ENCODE peak calls at places on chromosomes 4 and X, in seven cellular contexts. S is H1, V is K562, P is GM12878, K is HepG2, H is HCT116, A is SK-N-SH. Y is an unnamed sample. For H3K4me1, the result is how much of the 10 kb centered on the place peaks cover.

GRCh38 chr4:40003986-40004385 is 26.3 kb upstream of the PDS5A start:
- DNase-seq in S (no peak), V (peak), P (no peak), K (no peak), H (no peak), A (no peak), Y (no peak)

GRCh38 chrX:115561605-115562491 is 874 bp downstream of the PLS3 start:
- DNase-seq in S (peak), V (no peak), P (no peak), K (peak), H (no peak), A (peak), Y (no peak)

GRCh38 chr4:85114526-85114925 is 148.0 kb upstream of the WDFY3 start:
- DNase-seq in S (no peak), V (no peak), P (no peak), K (no peak), H (no peak), A (no peak), Y (no peak)

GRCh38 chr4:176438401-176438800 is 118.6 kb downstream of the SPCS3 start:
- DNase-seq in S (no peak), V (no peak), P (no peak), K (no peak), H (no peak), A (no peak), Y (no peak)

GRCh38 chr4:84456157-84456556 is 42.9 kb downstream of the NKX6-1 start:
- DNase-seq in S (no peak), V (no peak), P (no peak), K (no peak), H (no peak), A (no peak), Y (no peak)

GRCh38 chrX:9466115-9466495 is 1.2 kb downstream of the TBL1X start:
- DNase-seq in S (peak), V (peak), P (no peak), K (no peak), H (no peak), A (peak), Y (no peak)

GRCh38 chrX:72208126-72208525 is 26.6 kb downstream of the PIN4 start:
- DNase-seq in S (no peak), V (no peak), P (no peak), K (no peak), H (no peak), A (no peak), Y (no peak)

GRCh38 chrX:19064175-19064574 is 58.1 kb downstream of the ADGRG2 start:
- DNase-seq in S (no peak), V (no peak), P (no peak), K (no peak), H (no peak), A (no peak), Y (no peak)

GRCh38 chr4:3634281-3635089 is 102.3 kb upstream of the LRPAP1 start:
- DNase-seq in S (no peak), V (no peak), P (no peak), K (no peak), H (no peak), A (no peak), Y (no peak)

GRCh38 chr4:22170353-22170752 is 221.8 kb upstream of the KCNIP4 start:
- DNase-seq in S (no peak), V (no peak), P (no peak), K (no peak), H (no peak), A (no peak), Y (no peak)

GRCh38 chrX:12819231-12819630 is 28.0 kb downstream of the PRPS2 start:
- DNase-seq in S (no peak), V (no peak), P (no peak), K (no peak), H (no peak), A (no peak), Y (no peak)

GRCh38 chr4:15920723-15921591 is 17.6 kb downstream of the FGFBP1 start:
- DNase-seq in S (no peak), V (no peak), P (no peak), K (no peak), H (peak), A (no peak), Y (no peak)

GRCh38 chrX:44514272-44514671 is 28.4 kb downstream of the FUNDC1 start:
- DNase-seq in S (no peak), V (peak), P (no peak), K (no peak), H (no peak), A (no peak), Y (no peak)

GRCh38 chrX:40243699-40244098 is 145.9 kb upstream of the BCOR start:
- DNase-seq in S (no peak), V (no peak), P (no peak), K (no peak), H (no peak), A (peak), Y (no peak)

GRCh38 chr4:24105183-24106039 is 215.6 kb upstream of the PPARGC1A start:
- DNase-seq in S (no peak), V (no peak), P (no peak), K (no peak), H (no peak), A (no peak), Y (no peak)

GRCh38 chr4:26127001-26127400 is 193.8 kb upstream of the RBPJ start:
- DNase-seq in S (no peak), V (no peak), P (no peak), K (no peak), H (no peak), A (no peak), Y (no peak)
- H3K9ac ChIP-seq in S (no peak), V (no peak), P (no peak), K (no peak), H (no peak), A (no peak), Y (no peak)

DNA sequence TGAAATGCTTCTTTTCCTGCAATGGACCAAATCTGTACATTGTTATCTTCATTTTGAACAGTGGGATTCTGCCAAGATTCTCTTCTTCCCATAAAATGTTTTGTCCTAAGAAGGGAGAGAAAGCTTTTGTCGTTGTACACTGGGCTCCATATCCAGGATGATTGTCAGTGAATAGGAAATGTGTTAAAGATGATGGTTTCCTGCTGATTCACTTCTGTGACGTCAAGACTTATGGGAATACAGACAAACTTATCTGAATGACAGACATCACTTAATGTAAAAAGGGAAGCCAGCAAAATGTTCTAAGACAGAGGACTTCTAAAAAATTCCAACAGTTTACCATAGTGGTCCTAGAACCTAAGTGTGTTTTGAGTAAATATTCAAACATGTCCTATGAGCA is 53.7 kb upstream of the HPF1 start:
- DNase-seq in S (no peak), V (no peak), P (no peak), K (no peak), H (no peak), A (no peak), Y (no peak)
- TF ChIP-seq YY1 in S (no peak), V (no peak), P (no peak), K (no peak), H (no peak), A (no peak), Y (no peak)

GRCh38 chr4:174217273-174218126 is 66.0 kb downstream of the FBXO8 start:
- DNase-seq in S (peak), V (no peak), P (no peak), K (no peak), H (no peak), A (peak), Y (no peak)

GRCh38 chr4:174224550-174224949 is 58.9 kb downstream of the FBXO8 start:
- DNase-seq in S (no peak), V (no peak), P (no peak), K (no peak), H (no peak), A (no peak), Y (no peak)

GRCh38 chr4:174225247-174226054 is 58.0 kb downstream of the FBXO8 start:
- DNase-seq in S (no peak), V (peak), P (no peak), K (no peak), H (no peak), A (peak), Y (no peak)

GRCh38 chr4:174218127-174218790 is 65.2 kb downstream of the FBXO8 start:
- DNase-seq in S (peak), V (no peak), P (no peak), K (no peak), H (no peak), A (peak), Y (no peak)

DNA sequence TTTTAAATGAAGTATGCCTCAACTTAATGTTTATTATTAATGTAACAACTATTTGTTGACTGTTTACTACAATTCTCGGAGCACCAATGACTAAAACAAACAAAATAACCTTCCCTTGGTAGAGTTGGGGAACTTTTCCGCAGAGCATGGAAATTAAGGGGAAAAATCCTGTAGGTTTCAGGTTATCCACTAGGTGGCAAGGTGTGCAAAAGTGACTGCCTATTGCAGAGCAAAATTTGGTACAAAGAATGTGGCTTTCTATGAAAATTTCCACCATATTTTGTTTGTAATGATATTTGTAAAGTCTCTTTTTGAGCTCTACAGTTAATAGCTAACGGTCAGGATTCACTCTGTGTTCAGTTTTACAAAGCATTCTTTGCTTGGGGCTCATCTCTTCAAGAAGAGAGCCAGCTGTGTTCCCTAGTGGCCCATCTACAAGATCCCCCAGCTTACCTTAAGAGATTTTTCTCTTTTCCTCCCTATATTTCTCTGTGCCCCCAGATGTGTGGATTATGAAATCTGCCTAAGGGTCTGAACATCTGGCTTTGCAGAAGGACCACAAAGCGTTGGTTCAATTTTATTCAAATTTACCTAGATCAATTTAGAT is 61.1 kb downstream of the FBXO8 start:
- DNase-seq in S (no peak), V (peak), P (no peak), K (peak), H (peak), A (no peak), Y (no peak)
- H3K4me1 ChIP-seq in S (under half), V (under half), P (under half), K (under half), H (under half), A (under half), Y (under half)

GRCh38 chrX:24979081-24979480 is 36.7 kb downstream of the ARX start:
- DNase-seq in S (no peak), V (no peak), P (no peak), K (no peak), H (no peak), A (no peak), Y (no peak)

GRCh38 chrX:24983931-24984330 is 31.8 kb downstream of the ARX start:
- DNase-seq in S (no peak), V (no peak), P (no peak), K (no peak), H (no peak), A (no peak), Y (no peak)

GRCh38 chrX:24982306-24982965 is 33.3 kb downstream of the ARX start:
- DNase-seq in S (no peak), V (no peak), P (no peak), K (no peak), H (no peak), A (no peak), Y (no peak)

GRCh38 chrX:24985120-24985519 is 30.6 kb downstream of the ARX start:
- DNase-seq in S (no peak), V (no peak), P (no peak), K (no peak), H (no peak), A (no peak), Y (no peak)

DNA sequence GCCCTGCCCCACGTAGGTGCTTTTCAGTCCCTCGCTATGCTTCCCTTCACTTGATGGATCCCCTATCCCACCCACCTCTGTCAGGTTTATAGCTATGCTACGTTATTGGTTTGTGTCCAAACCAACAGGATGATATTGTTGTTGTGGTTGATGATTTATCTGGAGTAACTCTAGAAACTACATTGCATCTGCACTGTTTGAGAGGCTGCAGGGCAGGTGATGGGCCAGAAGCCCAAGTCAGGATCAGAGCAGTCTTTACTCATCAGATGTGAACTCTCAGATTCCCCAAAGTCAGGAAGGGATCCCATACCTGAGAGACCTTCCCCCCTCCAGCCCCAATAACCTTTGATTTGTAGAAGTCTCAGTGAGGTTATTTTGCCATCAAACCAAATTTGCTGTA is 34.7 kb downstream of the ARX start:
- DNase-seq in S (no peak), V (no peak), P (no peak), K (no peak), H (no peak), A (no peak), Y (no peak)
- H3K9ac ChIP-seq in S (no peak), V (no peak), P (no peak), K (no peak), H (no peak), A (no peak), Y (no peak)

GRCh38 chrX:148929686-148930085 is 429.3 kb downstream of the AFF2 start:
- DNase-seq in S (no peak), V (no peak), P (no peak), K (no peak), H (no peak), A (no peak), Y (no peak)
- TF ChIP-seq YY1 in S (no peak), V (no peak), P (no peak), K (no peak), H (no peak), A (no peak), Y (no peak)

GRCh38 chr4:37473807-37474206 is 212.4 kb downstream of the RELL1 start:
- DNase-seq in S (no peak), V (no peak), P (no peak), K (no peak), H (no peak), A (no peak), Y (no peak)

GRCh38 chr4:37470243-37470642 is 215.9 kb downstream of the RELL1 start:
- DNase-seq in S (no peak), V (no peak), P (no peak), K (no peak), H (no peak), A (no peak), Y (no peak)

GRCh38 chr4:37469286-37469685 is 216.9 kb downstream of the RELL1 start:
- DNase-seq in S (no peak), V (no peak), P (no peak), K (no peak), H (no peak), A (no peak), Y (no peak)

GRCh38 chr4:37475087-37475486 is 211.1 kb downstream of the RELL1 start:
- DNase-seq in S (no peak), V (no peak), P (no peak), K (no peak), H (no peak), A (no peak), Y (no peak)

GRCh38 chr4:37471971-37472370 is 214.2 kb downstream of the RELL1 start:
- DNase-seq in S (no peak), V (no peak), P (no peak), K (no peak), H (no peak), A (no peak), Y (no peak)
- H3K4me1 ChIP-seq in S (under half), V (under half), P (under half), K (under half), H (under half), A (under half), Y (under half)

GRCh38 chr4:184343400-184344177 is 125.9 kb upstream of the ENPP6 start:
- DNase-seq in S (peak), V (peak), P (peak), K (peak), H (peak), A (peak), Y (peak)
- H3K9ac ChIP-seq in S (no peak), V (peak), P (peak), K (peak), H (no peak), A (peak), Y (peak)

DNA sequence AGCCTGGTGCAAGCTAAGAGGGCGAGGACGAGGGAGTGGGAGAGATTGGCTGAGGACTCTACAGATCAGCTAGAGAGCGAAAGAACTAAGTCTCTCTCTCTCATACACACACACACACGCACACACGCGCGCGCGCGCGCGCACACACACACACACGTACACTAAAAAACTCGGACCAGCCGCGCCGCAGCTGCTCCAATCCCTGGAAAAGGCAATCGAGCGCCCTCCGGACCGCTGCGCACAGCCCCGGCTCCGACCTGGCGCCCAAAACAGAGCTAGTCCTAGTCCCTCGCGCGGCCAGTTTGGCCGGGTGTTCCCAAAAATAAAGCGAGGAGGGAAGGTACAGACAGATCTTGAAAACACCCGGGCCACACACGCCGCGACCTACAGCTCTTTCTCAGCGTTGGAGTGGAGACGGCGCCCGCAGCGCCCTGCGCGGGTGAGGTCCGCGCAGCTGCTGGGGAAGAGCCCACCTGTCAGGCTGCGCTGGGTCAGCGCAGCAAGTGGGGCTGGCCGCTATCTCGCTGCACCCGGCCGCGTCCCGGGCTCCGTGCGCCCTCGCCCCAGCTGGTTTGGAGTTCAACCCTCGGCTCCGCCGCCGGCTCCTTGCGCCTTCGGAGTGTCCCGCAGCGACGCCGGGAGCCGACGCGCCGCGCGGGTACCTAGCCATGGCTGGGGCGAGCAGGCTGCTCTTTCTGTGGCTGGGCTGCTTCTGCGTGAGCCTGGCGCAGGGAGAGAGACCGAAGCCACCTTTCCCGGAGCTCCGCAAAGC is at the start of gene BMP3:
- DNase-seq in S (peak), V (no peak), P (no peak), K (no peak), H (no peak), A (no peak), Y (no peak)
- TF ChIP-seq YY1 in S (no peak), V (no peak), P (no peak), K (no peak), H (no peak), A (no peak), Y (no peak)

GRCh38 chrX:135741192-135741715 is 26.7 kb downstream of the CT45A3 start:
- DNase-seq in S (no peak), V (no peak), P (no peak), K (no peak), H (no peak), A (no peak), Y (no peak)

GRCh38 chrX:135740683-135741149 is 27.3 kb downstream of the CT45A3 start:
- DNase-seq in S (peak), V (peak), P (no peak), K (peak), H (peak), A (peak), Y (no peak)

DNA sequence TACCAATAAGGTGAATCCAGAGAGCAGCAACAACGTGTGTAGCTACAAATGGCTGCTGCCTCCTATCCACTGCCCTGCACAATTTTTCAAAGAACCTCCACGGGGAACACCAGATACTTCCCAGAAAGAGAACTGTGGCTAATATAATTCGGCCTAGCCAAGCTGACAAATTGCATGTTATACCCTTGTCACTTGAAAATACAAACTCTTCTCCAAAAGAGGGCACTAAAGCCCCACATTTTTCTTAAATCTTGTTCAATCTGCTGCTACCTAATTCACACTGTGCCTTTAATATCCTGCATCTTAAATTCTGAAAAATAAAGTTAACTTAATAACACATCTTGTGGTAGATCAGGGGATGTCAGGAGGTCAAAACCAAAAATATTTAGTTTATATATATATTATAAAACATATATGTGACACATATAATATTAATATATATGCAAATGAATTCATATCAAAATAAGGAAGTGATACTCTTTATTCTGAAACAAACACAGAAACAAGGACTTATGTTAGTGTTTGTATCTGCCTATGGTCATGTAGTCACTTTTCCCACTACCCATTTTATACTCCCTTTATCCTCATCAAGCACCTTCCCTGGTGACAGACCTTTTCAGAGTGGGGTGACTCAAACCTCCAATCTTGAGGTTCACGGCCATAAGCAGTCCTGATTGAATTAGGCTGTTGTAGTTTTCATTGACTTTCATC is 24.1 kb downstream of the CT45A1 start:
- DNase-seq in S (no peak), V (peak), P (no peak), K (no peak), H (peak), A (no peak), Y (no peak)
- H3K4me1 ChIP-seq in S (under half), V (under half), P (under half), K (under half), H (under half), A (under half), Y (under half)

GRCh38 chr4:57265831-57266582 is 155.8 kb upstream of the IGFBP7 start:
- DNase-seq in S (no peak), V (no peak), P (no peak), K (no peak), H (no peak), A (no peak), Y (peak)
- H3K9ac ChIP-seq in S (no peak), V (no peak), P (no peak), K (no peak), H (no peak), A (no peak), Y (no peak)